ENCODE peak calls at places on chromosomes 3 and 15, in four cellular contexts. Z is astrocyte of the spinal cord; U is activated CD4-positive, alpha-beta T cell treated with anti-CD3 and anti-CD28 coated beads, Interleukin-2, amount 10 ng/mL, durations not matched to agents 7 days and 5 days; P is foreskin melanocyte. Y is an unnamed sample.

GRCh38 chr3:105944721-105945120 is 75.9 kb upstream of the CBLB start:
- DNase-seq in Z (peak), U (no peak), P (no peak), Y (no peak)

GRCh38 chr3:159620873-159621272 is 367.8 kb upstream of the IL12A start:
- DNase-seq in Z (peak), U (no peak), P (no peak), Y (no peak)

GRCh38 chr15:92803852-92804609 is 96.1 kb upstream of the CHD2 start:
- DNase-seq in Z (peak), U (peak), P (peak), Y (no peak)

GRCh38 chr3:170418422-170419300 is at the start of gene CLDN11:
- DNase-seq in Z (peak), U (no peak), P (no peak), Y (no peak)

GRCh38 chr3:150083653-150084037 is 113.0 kb upstream of the PFN2 start:
- DNase-seq in Z (peak), U (no peak), P (no peak), Y (no peak)

GRCh38 chr3:197750863-197751737 is 1.4 kb downstream of the FYTTD1 start:
- DNase-seq in Z (peak), U (peak), P (peak), Y (no peak)

GRCh38 chr3:12706504-12707253 is 42.8 kb upstream of the RAF1 start:
- DNase-seq in Z (peak), U (peak), P (peak), Y (peak)

GRCh38 chr15:64460737-64461576 is 579 bp downstream of the ZNF609 start:
- DNase-seq in Z (peak), U (peak), P (peak), Y (peak)

GRCh38 chr3:17730318-17730967 is 12.0 kb downstream of the TBC1D5 start:
- DNase-seq in Z (peak), U (no peak), P (no peak), Y (no peak)